ENCODE peak calls at places on chromosomes 1 and 21, in seven cellular contexts. One of them, this sample, is unnamed. For H3K4me1, the result is how much of the 10 kb centered on the place peaks cover.

GRCh38 chr1:64675718-64676345 is 69.0 kb upstream of the RAVER2 start:
- DNase-seq in aorta: no peak
- DNase-seq in neural progenitor cell: peak
- DNase-seq in fibroblast of lung: peak
- DNase-seq in DND-41: no peak
- DNase-seq in thyroid gland: no peak
- DNase-seq in psoas muscle: no peak
- DNase-seq in this sample: no peak

GRCh38 chr1:209816923-209817322 is 10.8 kb upstream of the UTP25 start:
- DNase-seq in aorta: no peak
- DNase-seq in neural progenitor cell: no peak
- DNase-seq in fibroblast of lung: no peak
- DNase-seq in DND-41: no peak
- DNase-seq in thyroid gland: no peak
- DNase-seq in psoas muscle: no peak
- DNase-seq in this sample: no peak

GRCh38 chr1:5526822-5527551 is 465.2 kb downstream of the NPHP4 start:
- DNase-seq in aorta: no peak
- DNase-seq in neural progenitor cell: no peak
- DNase-seq in fibroblast of lung: no peak
- DNase-seq in DND-41: no peak
- DNase-seq in thyroid gland: no peak
- DNase-seq in psoas muscle: no peak
- DNase-seq in this sample: no peak

GRCh38 chr21:43758132-43758619 is 17.9 kb downstream of the CSTB start:
- DNase-seq in aorta: no peak
- DNase-seq in neural progenitor cell: no peak
- DNase-seq in fibroblast of lung: peak
- DNase-seq in DND-41: no peak
- DNase-seq in thyroid gland: no peak
- DNase-seq in psoas muscle: peak
- DNase-seq in this sample: no peak

GRCh38 chr21:34148826-34149558 is 75.6 kb downstream of the MRPS6 start:
- DNase-seq in aorta: no peak
- DNase-seq in neural progenitor cell: peak
- DNase-seq in fibroblast of lung: no peak
- DNase-seq in DND-41: no peak
- DNase-seq in thyroid gland: no peak
- DNase-seq in psoas muscle: no peak
- DNase-seq in this sample: no peak

GRCh38 chr1:1374068-1374860 is 743 bp downstream of the AURKAIP1 start:
- DNase-seq in aorta: peak
- DNase-seq in neural progenitor cell: no peak
- DNase-seq in fibroblast of lung: no peak
- DNase-seq in DND-41: peak
- DNase-seq in thyroid gland: no peak
- DNase-seq in psoas muscle: peak
- DNase-seq in this sample: no peak

GRCh38 chr1:167103236-167103894 is 9.5 kb downstream of the STYXL2 start:
- DNase-seq in aorta: no peak
- DNase-seq in neural progenitor cell: no peak
- DNase-seq in fibroblast of lung: no peak
- DNase-seq in DND-41: no peak
- DNase-seq in thyroid gland: no peak
- DNase-seq in psoas muscle: no peak
- DNase-seq in this sample: no peak

GRCh38 chr1:111612006-111612405 is 7.6 kb upstream of the RAP1A start:
- DNase-seq in aorta: no peak
- DNase-seq in neural progenitor cell: no peak
- DNase-seq in fibroblast of lung: no peak
- DNase-seq in DND-41: no peak
- DNase-seq in thyroid gland: no peak
- DNase-seq in psoas muscle: no peak
- DNase-seq in this sample: no peak

GRCh38 chr1:47688161-47688560 is 250.3 kb downstream of the FOXD2 start:
- DNase-seq in aorta: no peak
- DNase-seq in neural progenitor cell: no peak
- DNase-seq in fibroblast of lung: no peak
- DNase-seq in DND-41: no peak
- DNase-seq in thyroid gland: no peak
- DNase-seq in psoas muscle: no peak
- DNase-seq in this sample: no peak

GRCh38 chr1:9066945-9067807 is 2.3 kb downstream of the SLC2A5 start:
- DNase-seq in aorta: peak
- DNase-seq in neural progenitor cell: no peak
- DNase-seq in fibroblast of lung: peak
- DNase-seq in DND-41: no peak
- DNase-seq in thyroid gland: no peak
- DNase-seq in psoas muscle: peak
- DNase-seq in this sample: no peak

GRCh38 chr21:44512496-44513388 is 27.3 kb downstream of the KRTAP10-1 start:
- DNase-seq in aorta: no peak
- DNase-seq in neural progenitor cell: no peak
- DNase-seq in fibroblast of lung: no peak
- DNase-seq in DND-41: no peak
- DNase-seq in thyroid gland: no peak
- DNase-seq in psoas muscle: no peak
- DNase-seq in this sample: no peak

GRCh38 chr1:74620242-74620641 is 53.4 kb downstream of the ERICH3 start:
- DNase-seq in aorta: no peak
- DNase-seq in neural progenitor cell: no peak
- DNase-seq in fibroblast of lung: no peak
- DNase-seq in DND-41: no peak
- DNase-seq in thyroid gland: no peak
- DNase-seq in psoas muscle: no peak
- DNase-seq in this sample: no peak

GRCh38 chr1:231420959-231421615 is 1.0 kb downstream of the EGLN1 start:
- DNase-seq in aorta: peak
- DNase-seq in neural progenitor cell: peak
- DNase-seq in fibroblast of lung: peak
- DNase-seq in DND-41: peak
- DNase-seq in thyroid gland: peak
- DNase-seq in psoas muscle: peak
- DNase-seq in this sample: peak

GRCh38 chr1:213666113-213666512 is 321.7 kb upstream of the PROX1 start:
- DNase-seq in aorta: no peak
- DNase-seq in neural progenitor cell: no peak
- DNase-seq in fibroblast of lung: no peak
- DNase-seq in DND-41: no peak
- DNase-seq in thyroid gland: no peak
- DNase-seq in psoas muscle: no peak
- DNase-seq in this sample: no peak

GRCh38 chr1:10788592-10789006 is 7.8 kb downstream of the CASZ1 start:
- DNase-seq in aorta: no peak
- DNase-seq in neural progenitor cell: peak
- DNase-seq in fibroblast of lung: no peak
- DNase-seq in DND-41: no peak
- DNase-seq in thyroid gland: peak
- DNase-seq in psoas muscle: peak
- DNase-seq in this sample: no peak

GRCh38 chr1:91847851-91848250 is 38.1 kb downstream of the TGFBR3 start:
- DNase-seq in aorta: no peak
- DNase-seq in neural progenitor cell: no peak
- DNase-seq in fibroblast of lung: no peak
- DNase-seq in DND-41: no peak
- DNase-seq in thyroid gland: no peak
- DNase-seq in psoas muscle: no peak
- DNase-seq in this sample: no peak

GRCh38 chr1:226637147-226637935 is 88.8 kb downstream of the STUM start:
- DNase-seq in aorta: peak
- DNase-seq in neural progenitor cell: peak
- DNase-seq in fibroblast of lung: peak
- DNase-seq in DND-41: no peak
- DNase-seq in thyroid gland: no peak
- DNase-seq in psoas muscle: peak
- DNase-seq in this sample: peak

GRCh38 chr1:23908453-23909341 is 4.5 kb downstream of the CNR2 start:
- DNase-seq in aorta: no peak
- DNase-seq in neural progenitor cell: no peak
- DNase-seq in fibroblast of lung: no peak
- DNase-seq in DND-41: peak
- DNase-seq in thyroid gland: no peak
- DNase-seq in psoas muscle: no peak
- DNase-seq in this sample: no peak
- H3K4me1 ChIP-seq in aorta: under half
- H3K4me1 ChIP-seq in neural progenitor cell: under half
- H3K4me1 ChIP-seq in fibroblast of lung: under half
- H3K4me1 ChIP-seq in DND-41: under half
- H3K4me1 ChIP-seq in thyroid gland: under half
- H3K4me1 ChIP-seq in psoas muscle: under half
- H3K4me1 ChIP-seq in this sample: under half

GRCh38 chr21:41712730-41713129 is 54.1 kb downstream of the RIPK4 start:
- DNase-seq in aorta: no peak
- DNase-seq in neural progenitor cell: no peak
- DNase-seq in fibroblast of lung: no peak
- DNase-seq in DND-41: no peak
- DNase-seq in thyroid gland: no peak
- DNase-seq in psoas muscle: no peak
- DNase-seq in this sample: no peak

GRCh38 chr21:41716756-41717155 is 50.1 kb downstream of the RIPK4 start:
- DNase-seq in aorta: no peak
- DNase-seq in neural progenitor cell: no peak
- DNase-seq in fibroblast of lung: no peak
- DNase-seq in DND-41: no peak
- DNase-seq in thyroid gland: no peak
- DNase-seq in psoas muscle: no peak
- DNase-seq in this sample: no peak

GRCh38 chr21:41717573-41718330 is 49.1 kb downstream of the RIPK4 start:
- DNase-seq in aorta: no peak
- DNase-seq in neural progenitor cell: no peak
- DNase-seq in fibroblast of lung: no peak
- DNase-seq in DND-41: peak
- DNase-seq in thyroid gland: no peak
- DNase-seq in psoas muscle: no peak
- DNase-seq in this sample: no peak

GRCh38 chr21:41713495-41714281 is 53.2 kb downstream of the RIPK4 start:
- DNase-seq in aorta: no peak
- DNase-seq in neural progenitor cell: no peak
- DNase-seq in fibroblast of lung: no peak
- DNase-seq in DND-41: no peak
- DNase-seq in thyroid gland: peak
- DNase-seq in psoas muscle: no peak
- DNase-seq in this sample: no peak

GRCh38 chr21:41715649-41716321 is 51.1 kb downstream of the RIPK4 start:
- DNase-seq in aorta: no peak
- DNase-seq in neural progenitor cell: no peak
- DNase-seq in fibroblast of lung: no peak
- DNase-seq in DND-41: no peak
- DNase-seq in thyroid gland: no peak
- DNase-seq in psoas muscle: no peak
- DNase-seq in this sample: no peak
- H3K4me1 ChIP-seq in aorta: under half
- H3K4me1 ChIP-seq in neural progenitor cell: under half
- H3K4me1 ChIP-seq in fibroblast of lung: under half
- H3K4me1 ChIP-seq in DND-41: under half
- H3K4me1 ChIP-seq in thyroid gland: under half
- H3K4me1 ChIP-seq in psoas muscle: under half
- H3K4me1 ChIP-seq in this sample: under half

GRCh38 chr1:161187311-161187710 is 10.0 kb upstream of the B4GALT3 start:
- DNase-seq in aorta: peak
- DNase-seq in neural progenitor cell: no peak
- DNase-seq in fibroblast of lung: no peak
- DNase-seq in DND-41: no peak
- DNase-seq in thyroid gland: no peak
- DNase-seq in psoas muscle: no peak
- DNase-seq in this sample: no peak
- H3K4me1 ChIP-seq in aorta: under half
- H3K4me1 ChIP-seq in neural progenitor cell: under half
- H3K4me1 ChIP-seq in fibroblast of lung: under half
- H3K4me1 ChIP-seq in DND-41: under half
- H3K4me1 ChIP-seq in thyroid gland: under half
- H3K4me1 ChIP-seq in psoas muscle: under half
- H3K4me1 ChIP-seq in this sample: half or more

GRCh38 chr1:76841460-76841859 is 25.8 kb upstream of the ST6GALNAC5 start:
- DNase-seq in aorta: no peak
- DNase-seq in neural progenitor cell: no peak
- DNase-seq in fibroblast of lung: no peak
- DNase-seq in DND-41: no peak
- DNase-seq in thyroid gland: no peak
- DNase-seq in psoas muscle: no peak
- DNase-seq in this sample: no peak
- H3K4me1 ChIP-seq in aorta: under half
- H3K4me1 ChIP-seq in neural progenitor cell: under half
- H3K4me1 ChIP-seq in fibroblast of lung: under half
- H3K4me1 ChIP-seq in DND-41: under half
- H3K4me1 ChIP-seq in thyroid gland: under half
- H3K4me1 ChIP-seq in psoas muscle: under half
- H3K4me1 ChIP-seq in this sample: under half

GRCh38 chr1:97651201-97651600 is 269.6 kb downstream of the DPYD start:
- DNase-seq in aorta: no peak
- DNase-seq in neural progenitor cell: no peak
- DNase-seq in fibroblast of lung: no peak
- DNase-seq in DND-41: no peak
- DNase-seq in thyroid gland: no peak
- DNase-seq in psoas muscle: no peak
- DNase-seq in this sample: no peak
- H3K4me1 ChIP-seq in aorta: under half
- H3K4me1 ChIP-seq in neural progenitor cell: under half
- H3K4me1 ChIP-seq in fibroblast of lung: under half
- H3K4me1 ChIP-seq in DND-41: under half
- H3K4me1 ChIP-seq in thyroid gland: under half
- H3K4me1 ChIP-seq in psoas muscle: under half
- H3K4me1 ChIP-seq in this sample: under half

DNA sequence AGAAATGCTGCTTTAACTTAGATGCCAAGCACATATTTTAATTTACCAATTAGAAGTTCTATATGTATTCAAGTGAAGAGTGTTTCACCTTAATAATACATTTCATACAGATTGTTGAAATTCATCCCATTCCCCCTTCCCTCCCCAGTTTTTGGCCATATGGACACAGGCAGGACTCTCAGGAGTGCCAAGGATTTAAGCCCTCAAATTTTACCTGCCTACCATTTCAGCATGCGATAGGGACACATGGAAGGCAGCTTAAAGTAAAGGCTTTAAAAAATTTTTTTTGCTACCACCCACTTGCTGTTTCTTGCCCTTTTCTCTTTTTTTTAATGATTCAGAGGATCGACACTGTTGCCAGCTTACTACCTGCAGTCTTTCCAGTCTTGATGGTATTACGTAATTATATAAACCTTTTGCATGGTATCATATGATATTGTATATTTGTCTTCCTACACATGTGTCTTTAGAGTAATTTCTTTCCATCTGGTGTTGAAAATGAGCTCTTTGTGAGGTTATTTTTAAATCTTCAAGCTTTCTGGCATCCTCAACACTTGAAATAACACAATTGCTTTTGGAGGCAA is 7.0 kb downstream of the EPB41 start:
- DNase-seq in aorta: no peak
- DNase-seq in neural progenitor cell: no peak
- DNase-seq in fibroblast of lung: no peak
- DNase-seq in DND-41: no peak
- DNase-seq in thyroid gland: no peak
- DNase-seq in psoas muscle: no peak
- DNase-seq in this sample: no peak
- H3K4me1 ChIP-seq in aorta: under half
- H3K4me1 ChIP-seq in neural progenitor cell: under half
- H3K4me1 ChIP-seq in fibroblast of lung: under half
- H3K4me1 ChIP-seq in DND-41: under half
- H3K4me1 ChIP-seq in thyroid gland: under half
- H3K4me1 ChIP-seq in psoas muscle: under half
- H3K4me1 ChIP-seq in this sample: half or more